ENCODE peak calls at places on chromosome 3, in nine cellular contexts. One of them, this sample, is unnamed.

GRCh38 chr3:139101396-139101795 is 56.7 kb upstream of the PRR23C start:
- DNase-seq in body of pancreas: no peak
- DNase-seq in mammary epithelial cell: no peak
- DNase-seq in psoas muscle: no peak
- DNase-seq in pancreas: no peak
- DNase-seq in neural progenitor cell: no peak
- DNase-seq in fibroblast of lung: no peak
- DNase-seq in astrocyte of the spinal cord: no peak
- DNase-seq in AG04449: no peak
- DNase-seq in this sample: no peak

GRCh38 chr3:87246662-87247061 is 19.6 kb downstream of the CHMP2B start:
- DNase-seq in body of pancreas: no peak
- DNase-seq in mammary epithelial cell: no peak
- DNase-seq in psoas muscle: no peak
- DNase-seq in pancreas: no peak
- DNase-seq in neural progenitor cell: no peak
- DNase-seq in fibroblast of lung: no peak
- DNase-seq in astrocyte of the spinal cord: no peak
- DNase-seq in AG04449: no peak
- DNase-seq in this sample: no peak

GRCh38 chr3:45793482-45794176 is 2.7 kb downstream of the SLC6A20 start:
- DNase-seq in body of pancreas: peak; percentile 36
- DNase-seq in mammary epithelial cell: peak; percentile 68
- DNase-seq in psoas muscle: no peak
- DNase-seq in pancreas: peak; percentile 56
- DNase-seq in neural progenitor cell: peak; percentile 49
- DNase-seq in fibroblast of lung: no peak
- DNase-seq in astrocyte of the spinal cord: no peak
- DNase-seq in AG04449: no peak
- DNase-seq in this sample: no peak

GRCh38 chr3:140093742-140094141 is 158.8 kb downstream of the CLSTN2 start:
- DNase-seq in body of pancreas: peak; percentile 82
- DNase-seq in mammary epithelial cell: peak; percentile 75
- DNase-seq in psoas muscle: peak; percentile 59
- DNase-seq in pancreas: peak; percentile 70
- DNase-seq in neural progenitor cell: no peak
- DNase-seq in fibroblast of lung: peak; percentile 87
- DNase-seq in astrocyte of the spinal cord: peak; percentile 78
- DNase-seq in AG04449: peak; percentile 16
- DNase-seq in this sample: peak; percentile 73

GRCh38 chr3:107241217-107241616 is 136.0 kb upstream of the CCDC54 start:
- DNase-seq in body of pancreas: peak; percentile 26
- DNase-seq in mammary epithelial cell: peak; percentile 71
- DNase-seq in psoas muscle: no peak
- DNase-seq in pancreas: no peak
- DNase-seq in neural progenitor cell: peak; percentile 45
- DNase-seq in fibroblast of lung: peak; percentile 21
- DNase-seq in astrocyte of the spinal cord: peak; percentile 47
- DNase-seq in AG04449: no peak
- DNase-seq in this sample: no peak

GRCh38 chr3:101976473-101976872 is 127.2 kb downstream of the NFKBIZ start:
- DNase-seq in body of pancreas: no peak
- DNase-seq in mammary epithelial cell: no peak
- DNase-seq in psoas muscle: no peak
- DNase-seq in pancreas: no peak
- DNase-seq in neural progenitor cell: no peak
- DNase-seq in fibroblast of lung: peak; percentile 61
- DNase-seq in astrocyte of the spinal cord: no peak
- DNase-seq in AG04449: no peak
- DNase-seq in this sample: no peak

GRCh38 chr3:56970401-56971002 is 90.0 kb upstream of the SPATA12 start:
- DNase-seq in body of pancreas: no peak
- DNase-seq in mammary epithelial cell: no peak
- DNase-seq in psoas muscle: no peak
- DNase-seq in pancreas: no peak
- DNase-seq in neural progenitor cell: no peak
- DNase-seq in fibroblast of lung: peak; percentile 56
- DNase-seq in astrocyte of the spinal cord: no peak
- DNase-seq in AG04449: no peak
- DNase-seq in this sample: no peak

GRCh38 chr3:24495334-24495994 is 814 bp upstream of the THRB start:
- DNase-seq in body of pancreas: peak; percentile 78
- DNase-seq in mammary epithelial cell: peak; percentile 67
- DNase-seq in psoas muscle: peak; percentile 80
- DNase-seq in pancreas: peak; percentile 67
- DNase-seq in neural progenitor cell: peak; percentile 77
- DNase-seq in fibroblast of lung: no peak
- DNase-seq in astrocyte of the spinal cord: no peak
- DNase-seq in AG04449: no peak
- DNase-seq in this sample: no peak

DNA sequence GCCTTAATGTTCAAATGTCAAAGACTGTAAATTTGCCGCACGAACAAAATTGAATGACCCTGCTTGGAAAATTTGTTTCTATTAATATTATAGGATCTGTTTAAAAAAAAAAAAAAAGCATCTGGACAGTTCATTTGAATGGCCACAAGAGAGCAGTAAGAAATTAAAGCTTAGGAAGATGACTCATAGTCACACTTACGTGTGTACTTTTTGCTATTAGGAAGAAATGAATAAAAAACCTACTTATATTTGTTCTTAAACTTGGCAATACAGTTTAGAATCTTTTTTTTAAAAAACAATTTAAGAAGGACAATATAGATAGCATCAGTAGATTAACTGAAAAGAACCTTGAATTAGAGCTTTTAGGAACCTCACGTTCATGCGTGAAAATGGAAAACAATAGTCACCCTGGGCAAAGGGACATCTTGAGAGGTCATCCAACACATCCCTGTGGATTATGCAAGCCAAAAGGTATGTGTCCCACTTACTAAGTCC is 621.8 kb downstream of the MECOM start:
- DNase-seq in body of pancreas: no peak
- DNase-seq in mammary epithelial cell: peak; percentile 43
- DNase-seq in psoas muscle: no peak
- DNase-seq in pancreas: no peak
- DNase-seq in neural progenitor cell: peak; percentile 21
- DNase-seq in fibroblast of lung: peak; percentile 80
- DNase-seq in astrocyte of the spinal cord: peak; percentile 80
- DNase-seq in AG04449: no peak
- DNase-seq in this sample: peak; percentile 73
- TF ChIP-seq CTCF in body of pancreas: peak; percentile 9
- TF ChIP-seq CTCF in mammary epithelial cell: peak; percentile 63
- TF ChIP-seq CTCF in psoas muscle: peak; percentile 44
- TF ChIP-seq CTCF in pancreas: no peak
- TF ChIP-seq CTCF in neural progenitor cell: peak; percentile 62
- TF ChIP-seq CTCF in fibroblast of lung: peak; percentile 18
- TF ChIP-seq CTCF in astrocyte of the spinal cord: peak; percentile 56
- TF ChIP-seq CTCF in AG04449: no peak
- TF ChIP-seq CTCF in this sample: peak; percentile 59

GRCh38 chr3:105865867-105866350 is 2.9 kb downstream of the CBLB start:
- DNase-seq in body of pancreas: no peak
- DNase-seq in mammary epithelial cell: no peak
- DNase-seq in psoas muscle: no peak
- DNase-seq in pancreas: no peak
- DNase-seq in neural progenitor cell: no peak
- DNase-seq in fibroblast of lung: no peak
- DNase-seq in astrocyte of the spinal cord: no peak
- DNase-seq in AG04449: no peak
- DNase-seq in this sample: no peak
- H3K4me3 ChIP-seq in body of pancreas: no peak overlapping the region
- H3K4me3 ChIP-seq in mammary epithelial cell: no peak overlapping the region
- H3K4me3 ChIP-seq in psoas muscle: peak overlapping the region; percentile 96
- H3K4me3 ChIP-seq in pancreas: no peak overlapping the region
- H3K4me3 ChIP-seq in neural progenitor cell: peak overlapping the region; percentile 97
- H3K4me3 ChIP-seq in fibroblast of lung: peak overlapping the region; percentile 19
- H3K4me3 ChIP-seq in astrocyte of the spinal cord: peak overlapping the region; percentile 75
- H3K4me3 ChIP-seq in AG04449: peak overlapping the region; percentile 86
- H3K4me3 ChIP-seq in this sample: no peak overlapping the region

DNA sequence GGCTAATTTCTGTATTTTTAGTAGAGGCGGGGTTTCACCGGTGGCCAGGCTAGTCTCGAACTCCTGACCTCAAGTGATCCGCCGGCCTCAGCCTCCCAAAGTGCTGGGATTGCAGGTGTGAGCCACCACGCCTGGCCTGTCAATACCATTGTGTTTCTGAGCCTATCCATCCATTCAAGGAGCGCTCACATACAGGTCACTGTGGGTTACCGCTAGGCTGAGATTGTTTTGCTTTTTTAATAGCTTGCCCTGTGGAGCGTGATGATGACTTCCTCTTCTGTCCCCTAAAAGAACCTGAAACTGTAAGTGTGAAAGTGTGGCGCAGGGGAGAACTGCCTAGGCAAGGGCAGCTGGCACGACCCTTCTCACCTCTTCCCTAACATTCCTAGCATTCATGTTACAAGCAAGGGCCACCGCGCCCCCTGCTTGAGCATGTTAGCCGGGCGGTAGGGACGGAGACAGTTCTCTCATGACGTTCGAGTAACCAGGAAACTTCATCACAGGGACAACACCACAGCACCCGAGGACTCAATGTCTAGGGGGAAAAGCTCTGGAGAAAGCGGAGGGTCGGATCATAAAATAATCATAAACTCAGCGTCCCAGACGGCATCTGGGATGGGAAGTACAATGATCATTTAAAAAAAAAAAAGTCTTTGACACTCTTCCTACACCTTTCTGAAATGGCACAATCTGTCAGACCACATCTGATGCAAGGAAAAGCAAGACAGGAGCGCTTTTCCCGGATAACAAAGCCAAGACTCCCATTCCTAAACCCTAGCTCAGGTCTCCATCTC is 785 bp downstream of the LAMP3 start:
- DNase-seq in body of pancreas: peak; percentile 40
- DNase-seq in mammary epithelial cell: no peak
- DNase-seq in psoas muscle: no peak
- DNase-seq in pancreas: no peak
- DNase-seq in neural progenitor cell: peak; percentile 77
- DNase-seq in fibroblast of lung: no peak
- DNase-seq in astrocyte of the spinal cord: no peak
- DNase-seq in AG04449: no peak
- DNase-seq in this sample: no peak
- TF ChIP-seq CTCF in body of pancreas: no peak
- TF ChIP-seq CTCF in mammary epithelial cell: no peak
- TF ChIP-seq CTCF in psoas muscle: no peak
- TF ChIP-seq CTCF in pancreas: no peak
- TF ChIP-seq CTCF in neural progenitor cell: peak; percentile 20
- TF ChIP-seq CTCF in fibroblast of lung: no peak
- TF ChIP-seq CTCF in astrocyte of the spinal cord: no peak
- TF ChIP-seq CTCF in AG04449: no peak
- TF ChIP-seq CTCF in this sample: no peak

DNA sequence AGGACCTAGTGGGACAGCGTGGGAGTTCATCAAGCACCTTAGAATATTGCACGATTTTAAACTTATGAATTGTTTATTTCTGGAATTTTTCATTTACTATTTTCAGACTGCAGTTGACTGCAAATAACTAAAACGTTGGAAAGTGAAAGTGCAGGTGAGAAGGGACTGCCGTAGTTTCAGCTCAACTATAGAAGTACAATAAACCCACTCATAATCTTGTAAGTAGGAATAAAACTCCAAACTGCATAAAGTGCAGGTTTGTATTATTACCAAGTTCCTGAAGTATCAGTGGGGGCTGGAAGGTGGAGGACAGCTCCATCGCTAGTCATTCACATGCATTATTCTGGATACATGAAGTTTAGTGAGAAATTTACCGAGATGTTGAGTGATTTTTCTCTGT is 43.4 kb upstream of the PLCL2 start:
- DNase-seq in body of pancreas: no peak
- DNase-seq in mammary epithelial cell: no peak
- DNase-seq in psoas muscle: no peak
- DNase-seq in pancreas: no peak
- DNase-seq in neural progenitor cell: no peak
- DNase-seq in fibroblast of lung: no peak
- DNase-seq in astrocyte of the spinal cord: no peak
- DNase-seq in AG04449: no peak
- DNase-seq in this sample: no peak
- H3K4me3 ChIP-seq in body of pancreas: no peak overlapping the region
- H3K4me3 ChIP-seq in mammary epithelial cell: no peak overlapping the region
- H3K4me3 ChIP-seq in psoas muscle: peak overlapping the region; percentile 55
- H3K4me3 ChIP-seq in pancreas: no peak overlapping the region
- H3K4me3 ChIP-seq in neural progenitor cell: no peak overlapping the region
- H3K4me3 ChIP-seq in fibroblast of lung: no peak overlapping the region
- H3K4me3 ChIP-seq in astrocyte of the spinal cord: no peak overlapping the region
- H3K4me3 ChIP-seq in AG04449: no peak overlapping the region
- H3K4me3 ChIP-seq in this sample: no peak overlapping the region

GRCh38 chr3:156449712-156450574 is 105.0 kb downstream of the SSR3 start:
- DNase-seq in body of pancreas: peak; percentile 36
- DNase-seq in mammary epithelial cell: peak; percentile 28
- DNase-seq in psoas muscle: no peak
- DNase-seq in pancreas: no peak
- DNase-seq in neural progenitor cell: peak; percentile 48
- DNase-seq in fibroblast of lung: no peak
- DNase-seq in astrocyte of the spinal cord: peak; percentile 36
- DNase-seq in AG04449: no peak
- DNase-seq in this sample: no peak
- TF ChIP-seq CTCF in body of pancreas: no peak
- TF ChIP-seq CTCF in mammary epithelial cell: peak; percentile 79
- TF ChIP-seq CTCF in psoas muscle: peak; percentile 53
- TF ChIP-seq CTCF in pancreas: no peak
- TF ChIP-seq CTCF in neural progenitor cell: peak; percentile 67
- TF ChIP-seq CTCF in fibroblast of lung: peak; percentile 65
- TF ChIP-seq CTCF in astrocyte of the spinal cord: peak; percentile 66
- TF ChIP-seq CTCF in AG04449: peak; percentile 60
- TF ChIP-seq CTCF in this sample: peak; percentile 79

GRCh38 chr3:31929826-31930502 is 51.1 kb downstream of the OSBPL10 start:
- DNase-seq in body of pancreas: no peak
- DNase-seq in mammary epithelial cell: no peak
- DNase-seq in psoas muscle: no peak
- DNase-seq in pancreas: no peak
- DNase-seq in neural progenitor cell: no peak
- DNase-seq in fibroblast of lung: no peak
- DNase-seq in astrocyte of the spinal cord: no peak
- DNase-seq in AG04449: no peak
- DNase-seq in this sample: no peak
- H3K4me3 ChIP-seq in body of pancreas: no peak overlapping the region
- H3K4me3 ChIP-seq in mammary epithelial cell: no peak overlapping the region
- H3K4me3 ChIP-seq in psoas muscle: no peak overlapping the region
- H3K4me3 ChIP-seq in pancreas: no peak overlapping the region
- H3K4me3 ChIP-seq in neural progenitor cell: no peak overlapping the region
- H3K4me3 ChIP-seq in fibroblast of lung: no peak overlapping the region
- H3K4me3 ChIP-seq in astrocyte of the spinal cord: no peak overlapping the region
- H3K4me3 ChIP-seq in AG04449: no peak overlapping the region
- H3K4me3 ChIP-seq in this sample: no peak overlapping the region

GRCh38 chr3:144241381-144241780 is 269.8 kb downstream of the DIPK2A start:
- DNase-seq in body of pancreas: no peak
- DNase-seq in mammary epithelial cell: no peak
- DNase-seq in psoas muscle: no peak
- DNase-seq in pancreas: no peak
- DNase-seq in neural progenitor cell: no peak
- DNase-seq in fibroblast of lung: no peak
- DNase-seq in astrocyte of the spinal cord: no peak
- DNase-seq in AG04449: no peak
- DNase-seq in this sample: no peak

GRCh38 chr3:144242797-144243196 is 271.2 kb downstream of the DIPK2A start:
- DNase-seq in body of pancreas: no peak
- DNase-seq in mammary epithelial cell: no peak
- DNase-seq in psoas muscle: no peak
- DNase-seq in pancreas: no peak
- DNase-seq in neural progenitor cell: no peak
- DNase-seq in fibroblast of lung: no peak
- DNase-seq in astrocyte of the spinal cord: no peak
- DNase-seq in AG04449: no peak
- DNase-seq in this sample: no peak

DNA sequence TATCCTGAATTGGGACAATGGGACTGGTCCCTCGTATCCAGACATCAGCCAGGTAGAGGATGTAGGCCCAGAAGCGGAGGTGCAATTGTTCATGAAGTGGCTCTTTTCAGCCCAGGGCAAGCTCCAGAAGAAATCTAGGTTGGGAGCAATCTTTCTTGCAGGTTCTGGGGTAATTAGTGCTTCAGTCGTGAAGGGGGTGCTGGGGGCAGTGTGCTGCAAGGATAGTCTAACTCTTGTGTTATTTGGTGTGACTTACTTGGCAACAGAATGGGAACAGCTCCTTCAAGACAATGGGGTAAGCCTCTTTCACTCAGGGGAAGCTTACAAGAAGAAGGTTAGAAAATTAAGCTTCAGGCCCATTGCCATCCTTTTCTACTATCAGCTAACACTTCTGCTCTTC is 273.0 kb downstream of the DIPK2A start:
- DNase-seq in body of pancreas: no peak
- DNase-seq in mammary epithelial cell: no peak
- DNase-seq in psoas muscle: no peak
- DNase-seq in pancreas: no peak
- DNase-seq in neural progenitor cell: peak; percentile 4
- DNase-seq in fibroblast of lung: no peak
- DNase-seq in astrocyte of the spinal cord: no peak
- DNase-seq in AG04449: no peak
- DNase-seq in this sample: no peak
- TF ChIP-seq CTCF in body of pancreas: no peak
- TF ChIP-seq CTCF in mammary epithelial cell: no peak
- TF ChIP-seq CTCF in psoas muscle: no peak
- TF ChIP-seq CTCF in pancreas: no peak
- TF ChIP-seq CTCF in neural progenitor cell: no peak
- TF ChIP-seq CTCF in fibroblast of lung: no peak
- TF ChIP-seq CTCF in astrocyte of the spinal cord: no peak
- TF ChIP-seq CTCF in AG04449: no peak
- TF ChIP-seq CTCF in this sample: no peak